ENCODE peak calls at places on chromosomes 6 and 20, in ten cellular contexts. Q is GM20000; C is NCI-H460; H is T-helper 22 cell; U is glomerular endothelial cell; T is CD4-positive, alpha-beta T cell; V is effector CD8-positive, alpha-beta T cell; O is AG20443; W is cortex of kidney; P is DMS79 treated with DMSO at 0.1 percent for 48 hours. Y is an unnamed sample.

GRCh38 chr20:58131111-58131510 is 97.3 kb downstream of the ANKRD60 start:
- DNase-seq in Q (no peak), P (no peak), H (no peak), U (no peak), O (peak), C (no peak), V (no peak), W (no peak), T (no peak), Y (peak)

GRCh38 chr20:24721891-24722530 is 227.1 kb upstream of the CST7 start:
- DNase-seq in H (no peak), O (no peak), V (no peak), P (peak), C (no peak), U (no peak), W (no peak), T (no peak), Q (no peak), Y (no peak)

GRCh38 chr6:20058912-20059311 is 153.4 kb downstream of the MBOAT1 start:
- DNase-seq in W (no peak), C (no peak), U (no peak), H (no peak), V (no peak), T (no peak), P (no peak), Q (no peak), O (no peak), Y (no peak)

GRCh38 chr6:108737594-108738546 is 110.4 kb upstream of the ARMC2 start:
- DNase-seq in O (peak), T (no peak), U (peak), P (no peak), V (no peak), W (no peak), H (no peak), C (peak), Q (no peak), Y (peak)

GRCh38 chr6:42046491-42047219 is 3.7 kb upstream of the TAF8 start:
- DNase-seq in V (no peak), C (no peak), T (no peak), Q (no peak), P (no peak), H (no peak), O (no peak), U (no peak), W (no peak), Y (peak)

GRCh38 chr6:108751851-108752732 is 96.1 kb upstream of the ARMC2 start:
- DNase-seq in H (no peak), U (no peak), P (no peak), C (no peak), T (no peak), Q (no peak), W (no peak), O (no peak), V (no peak), Y (no peak)

GRCh38 chr20:37995856-37996625 is 37.2 kb downstream of the TTI1 start:
- DNase-seq in P (peak), W (no peak), C (no peak), Q (no peak), U (no peak), T (no peak), V (no peak), O (no peak), H (no peak), Y (no peak)

GRCh38 chr20:14384820-14385740 is 47.7 kb upstream of the FLRT3 start:
- DNase-seq in Q (no peak), P (no peak), H (no peak), U (no peak), W (no peak), V (no peak), O (no peak), T (no peak), C (no peak), Y (no peak)

GRCh38 chr20:22810626-22811559 is 224.2 kb upstream of the SSTR4 start:
- DNase-seq in U (no peak), W (no peak), T (no peak), C (no peak), V (no peak), H (no peak), Q (no peak), O (no peak), P (no peak), Y (no peak)

GRCh38 chr6:24122139-24122538 is 3.9 kb upstream of the NRSN1 start:
- DNase-seq in Q (no peak), O (no peak), W (no peak), T (no peak), P (no peak), V (no peak), H (no peak), U (no peak), C (no peak), Y (no peak)

GRCh38 chr6:36290668-36291620 is 21.1 kb downstream of the PNPLA1 start:
- DNase-seq in C (peak), W (no peak), P (no peak), U (no peak), T (no peak), Q (no peak), O (no peak), H (no peak), V (no peak), Y (no peak)